ENCODE peak calls at places on chromosomes 1 and 21, in seven cellular contexts. F is psoas muscle, T is AG09319, R is HEK293T, Z is GM19239, Q is mucosa of gallbladder, B is H4. H is an unnamed sample.

GRCh38 chr1:39272791-39273071 is 68.2 kb downstream of the MACF1 start:
- DNase-seq in Q (no peak), T (no peak), F (no peak), B (no peak), R (no peak), Z (no peak), H (no peak)

GRCh38 chr1:89728381-89728780 is 92.5 kb upstream of the LRRC8D start:
- DNase-seq in Q (no peak), T (no peak), F (no peak), R (no peak), Z (no peak), B (no peak), H (no peak)

GRCh38 chr21:41066086-41066938 is 101.6 kb upstream of the BACE2 start:
- DNase-seq in F (no peak), B (no peak), R (no peak), Q (no peak), T (no peak), Z (no peak), H (no peak)

GRCh38 chr1:7961199-7962010 is at the start of gene PARK7:
- DNase-seq in Q (peak; percentile 100), R (peak; percentile 98), T (peak; percentile 99), F (peak; percentile 100), B (peak; percentile 96), Z (peak; percentile 86), H (peak; percentile 99)

GRCh38 chr1:222896630-222897526 is 82.0 kb downstream of the DISP1 start:
- DNase-seq in Q (no peak), R (no peak), B (no peak), F (no peak), T (no peak), Z (no peak), H (peak; percentile 25)

GRCh38 chr1:58986996-58987767 is 203.3 kb upstream of the JUN start:
- DNase-seq in T (no peak), F (no peak), Z (no peak), Q (no peak), B (no peak), R (no peak), H (no peak)

GRCh38 chr1:241738284-241738683 is 86.2 kb downstream of the WDR64 start:
- DNase-seq in T (no peak), F (no peak), B (no peak), Q (no peak), Z (no peak), R (no peak), H (no peak)

GRCh38 chr1:82226198-82226505 is 425.4 kb downstream of the ADGRL2 start:
- DNase-seq in F (no peak), B (no peak), R (no peak), Z (no peak), T (no peak), Q (no peak), H (no peak)

GRCh38 chr1:166840309-166841302 is 1.3 kb downstream of the POGK start:
- DNase-seq in T (no peak), F (no peak), Q (no peak), B (no peak), Z (no peak), R (no peak), H (peak; percentile 17)

GRCh38 chr1:243842978-243843490 is 7.0 kb downstream of the AKT3 start:
- DNase-seq in Q (no peak), R (no peak), B (peak; percentile 56), T (peak; percentile 34), F (no peak), Z (no peak), H (peak; percentile 70)

GRCh38 chr1:115983584-115983983 is 7.3 kb downstream of the SLC22A15 start:
- DNase-seq in R (no peak), F (no peak), B (no peak), Z (no peak), T (no peak), Q (no peak), H (no peak)

GRCh38 chr1:42935313-42935624 is 23.4 kb downstream of the SLC2A1 start:
- DNase-seq in B (no peak), Z (no peak), F (no peak), T (no peak), Q (no peak), R (no peak), H (no peak)

GRCh38 chr1:161013104-161013590 is 7.8 kb downstream of the F11R start:
- DNase-seq in Q (no peak), T (no peak), R (no peak), B (no peak), F (no peak), Z (no peak), H (peak; percentile 25)

GRCh38 chr1:198679535-198680173 is 40.8 kb downstream of the PTPRC start:
- DNase-seq in Z (no peak), Q (no peak), R (no peak), T (no peak), B (no peak), F (no peak), H (no peak)

GRCh38 chr1:152018537-152018936 is 18.3 kb downstream of the S100A11 start:
- DNase-seq in T (no peak), Z (no peak), R (no peak), F (no peak), Q (no peak), B (no peak), H (no peak)

GRCh38 chr1:64126581-64126980 is 76.8 kb upstream of the UBE2U start:
- DNase-seq in T (no peak), R (no peak), Q (no peak), B (no peak), Z (no peak), F (no peak), H (no peak)

GRCh38 chr1:53725238-53725689 is 13.7 kb downstream of the GLIS1 start:
- DNase-seq in F (no peak), T (no peak), B (no peak), R (peak; percentile 43), Q (no peak), Z (no peak), H (no peak)

GRCh38 chr1:228058981-228059535 is 23.4 kb upstream of the ARF1 start:
- DNase-seq in Z (no peak), T (no peak), R (no peak), Q (no peak), B (no peak), F (peak; percentile 47), H (no peak)

GRCh38 chr1:151384584-151384983 is 12.1 kb upstream of the SELENBP1 start:
- DNase-seq in Q (no peak), R (no peak), B (no peak), Z (no peak), T (no peak), F (no peak), H (no peak)

GRCh38 chr21:45618846-45619485 is 24.6 kb upstream of the PCBP3 start:
- DNase-seq in Q (no peak), B (peak; percentile 72), Z (no peak), T (no peak), R (no peak), F (no peak), H (no peak)

H was measured in SJSA1.